ENCODE peak calls at places on chromosomes 13 and 19, in eight cellular contexts. P is stimulated activated CD4-positive, alpha-beta T cell treated with anti-CD3 and anti-CD28 coated beads, Interleukin-4, amount 100 ng/mL, for 48 hours; M is NCI-H2171 treated with DMSO at 0.1 percent for 48 hours; X is NCI-H1436 treated with DMSO at 0.1 percent for 48 hours; E is CD8-positive, alpha-beta T cell; N is T-cell; A is breast epithelium; T is NCI-H1105. K is an unnamed sample.
A peak's percentile ranks its signal among the peaks of the same experiment; 100 is the strongest.

GRCh38 chr13:49539313-49539712 is 43.6 kb downstream of the PHF11 start:
- DNase-seq in X (no peak), M (no peak), A (no peak), E (no peak), T (no peak), N (no peak), P (no peak), K (no peak)

GRCh38 chr19:37095859-37096258 is 17.6 kb downstream of the ZNF420 start:
- DNase-seq in E (no peak), T (no peak), N (no peak), M (peak; percentile 2), P (no peak), X (no peak), A (no peak), K (no peak)

GRCh38 chr13:30864352-30865130 is 41.5 kb upstream of the MEDAG start:
- DNase-seq in T (no peak), P (no peak), M (no peak), N (no peak), X (no peak), A (no peak), E (no peak), K (no peak)

GRCh38 chr13:43942301-43942700 is 62.6 kb downstream of the LACC1 start:
- DNase-seq in M (no peak), T (no peak), P (no peak), E (no peak), X (no peak), N (no peak), A (no peak), K (no peak)

GRCh38 chr13:98080280-98080679 is 62.6 kb upstream of the FARP1 start:
- DNase-seq in N (no peak), M (no peak), E (no peak), A (no peak), P (no peak), T (no peak), X (no peak), K (no peak)

GRCh38 chr19:18895038-18895827 is 725 bp downstream of the CERS1 start:
- DNase-seq in P (no peak), X (no peak), E (no peak), A (no peak), N (no peak), M (no peak), T (peak; percentile 10), K (no peak)

GRCh38 chr13:59345316-59345715 is 818.4 kb downstream of the DIAPH3 start:
- DNase-seq in M (peak; percentile 45), T (no peak), A (no peak), X (no peak), E (no peak), N (no peak), P (no peak), K (no peak)

GRCh38 chr13:110006304-110006703 is 219.9 kb upstream of the IRS2 start:
- DNase-seq in M (no peak), N (no peak), T (no peak), P (no peak), X (no peak), A (peak; percentile 74), E (no peak), K (peak; percentile 78)

GRCh38 chr13:36131931-36132297 is 732 bp upstream of the DCLK1 start:
- DNase-seq in N (no peak), E (no peak), P (no peak), A (no peak), X (no peak), T (no peak), M (no peak), K (peak; percentile 43)

GRCh38 chr19:17264641-17264979 is at the start of gene USHBP1:
- DNase-seq in M (no peak), A (no peak), X (no peak), T (no peak), P (no peak), N (no peak), E (no peak), K (no peak)

GRCh38 chr19:45591004-45591637 is 6.5 kb upstream of the OPA3 start:
- DNase-seq in A (peak; percentile 59), T (no peak), N (no peak), E (peak; percentile 28), M (no peak), P (peak; percentile 35), X (no peak), K (no peak)

GRCh38 chr13:49652691-49653305 is 24.5 kb downstream of the ARL11 start:
- DNase-seq in P (no peak), E (no peak), T (peak; percentile 34), A (no peak), N (no peak), M (peak; percentile 65), X (no peak), K (peak; percentile 27)

GRCh38 chr13:39451301-39451700 is 151.7 kb downstream of the LHFPL6 start:
- DNase-seq in N (no peak), A (no peak), X (no peak), M (no peak), P (no peak), E (no peak), T (peak; percentile 3), K (no peak)

GRCh38 chr19:49336482-49337266 is 1.5 kb downstream of the CD37 start:
- DNase-seq in A (peak; percentile 40), P (no peak), M (no peak), T (no peak), N (no peak), X (no peak), E (no peak), K (no peak)

K was measured in lower leg skin.